ENCODE peak calls at places on chromosomes 1 and 21, in ten cellular contexts. C, B, M, L, R, E, J, F, I and Z are unnamed samples.

GRCh38 chr1:201721131-201722049 is 107.6 kb upstream of the IPO9 start:
- DNase-seq in C (no peak), B (no peak), M (no peak), L (peak), R (no peak), E (no peak), J (no peak), F (no peak), I (peak), Z (no peak)

GRCh38 chr1:31467005-31467674 is 54.1 kb downstream of the SERINC2 start:
- DNase-seq in C (no peak), B (no peak), M (no peak), L (no peak), R (no peak), E (no peak), J (no peak), F (no peak), I (no peak), Z (no peak)

GRCh38 chr1:9303916-9304315 is 11.2 kb downstream of the SPSB1 start:
- DNase-seq in C (no peak), B (no peak), M (no peak), L (no peak), R (no peak), E (no peak), J (no peak), F (no peak), I (peak), Z (no peak)

GRCh38 chr1:30706528-30706927 is 16.9 kb downstream of the MATN1 start:
- DNase-seq in C (no peak), B (no peak), M (no peak), L (no peak), R (no peak), E (peak), J (no peak), F (no peak), I (peak), Z (no peak)

GRCh38 chr1:36857761-36858160 is 176.6 kb downstream of the GRIK3 start:
- DNase-seq in C (no peak), B (no peak), M (no peak), L (no peak), R (no peak), E (no peak), J (no peak), F (no peak), I (no peak), Z (no peak)

GRCh38 chr21:45390121-45390751 is 14.7 kb upstream of the COL18A1 start:
- DNase-seq in C (no peak), B (no peak), M (no peak), L (peak), R (no peak), E (no peak), J (no peak), F (no peak), I (peak), Z (no peak)

GRCh38 chr21:43203523-43204080 is 34.8 kb downstream of the CRYAA start:
- DNase-seq in C (peak), B (no peak), M (no peak), L (peak), R (no peak), E (no peak), J (no peak), F (no peak), I (no peak), Z (no peak)

GRCh38 chr1:16172964-16173446 is 17.1 kb upstream of the EPHA2 start:
- DNase-seq in C (no peak), B (no peak), M (no peak), L (no peak), R (no peak), E (no peak), J (peak), F (no peak), I (no peak), Z (no peak)

GRCh38 chr1:155218854-155219591 is 10.5 kb downstream of the MTX1 start:
- DNase-seq in C (peak), B (no peak), M (no peak), L (no peak), R (no peak), E (peak), J (peak), F (peak), I (no peak), Z (no peak)

GRCh38 chr1:112395261-112395831 is 668 bp upstream of the CTTNBP2NL start:
- DNase-seq in C (no peak), B (no peak), M (no peak), L (no peak), R (no peak), E (no peak), J (no peak), F (peak), I (no peak), Z (no peak)

GRCh38 chr1:147676306-147677085 is 6.2 kb upstream of the ACP6 start:
- DNase-seq in C (no peak), B (peak), M (no peak), L (no peak), R (no peak), E (no peak), J (no peak), F (peak), I (no peak), Z (no peak)

GRCh38 chr1:71037066-71037465 is 10.6 kb downstream of the PTGER3 start:
- DNase-seq in C (no peak), B (no peak), M (no peak), L (no peak), R (no peak), E (no peak), J (no peak), F (no peak), I (no peak), Z (no peak)

GRCh38 chr1:229171934-229172333 is 99.0 kb upstream of the RAB4A start:
- DNase-seq in C (no peak), B (no peak), M (no peak), L (no peak), R (no peak), E (no peak), J (peak), F (no peak), I (no peak), Z (no peak)

GRCh38 chr1:7752512-7753417 is 18.3 kb upstream of the VAMP3 start:
- DNase-seq in C (peak), B (peak), M (no peak), L (no peak), R (no peak), E (peak), J (peak), F (peak), I (no peak), Z (no peak)

GRCh38 chr1:47810964-47811650 is 186.1 kb downstream of the TRABD2B start:
- DNase-seq in C (no peak), B (no peak), M (no peak), L (no peak), R (no peak), E (no peak), J (no peak), F (no peak), I (no peak), Z (no peak)

GRCh38 chr1:47918257-47918867 is 78.8 kb downstream of the TRABD2B start:
- DNase-seq in C (no peak), B (no peak), M (no peak), L (no peak), R (no peak), E (no peak), J (no peak), F (peak), I (no peak), Z (no peak)

GRCh38 chr1:236484310-236484971 is 39.3 kb upstream of the LGALS8 start:
- DNase-seq in C (no peak), B (no peak), M (no peak), L (no peak), R (no peak), E (no peak), J (no peak), F (no peak), I (no peak), Z (no peak)

GRCh38 chr21:32099812-32100416 is 178.9 kb downstream of the MIS18A start:
- DNase-seq in C (no peak), B (no peak), M (no peak), L (no peak), R (no peak), E (no peak), J (no peak), F (no peak), I (no peak), Z (no peak)

GRCh38 chr1:221397141-221397540 is 344.7 kb downstream of the DUSP10 start:
- DNase-seq in C (no peak), B (no peak), M (no peak), L (no peak), R (no peak), E (no peak), J (no peak), F (no peak), I (no peak), Z (no peak)

GRCh38 chr1:183600136-183600535 is 9.9 kb upstream of the NCF2 start:
- DNase-seq in C (peak), B (no peak), M (no peak), L (no peak), R (no peak), E (peak), J (no peak), F (no peak), I (no peak), Z (no peak)

GRCh38 chr1:218537131-218537904 is 192.2 kb downstream of the TGFB2 start:
- DNase-seq in C (no peak), B (no peak), M (no peak), L (no peak), R (no peak), E (no peak), J (no peak), F (no peak), I (no peak), Z (no peak)

GRCh38 chr1:66788231-66788939 is 12.7 kb downstream of the INSL5 start:
- DNase-seq in C (no peak), B (no peak), M (no peak), L (no peak), R (no peak), E (no peak), J (no peak), F (no peak), I (no peak), Z (no peak)

GRCh38 chr1:51237714-51238403 is 1.8 kb downstream of the RNF11 start:
- DNase-seq in C (no peak), B (no peak), M (no peak), L (no peak), R (no peak), E (no peak), J (no peak), F (peak), I (no peak), Z (no peak)

GRCh38 chr1:154818911-154819310 is 51.2 kb downstream of the KCNN3 start:
- DNase-seq in C (no peak), B (no peak), M (no peak), L (no peak), R (no peak), E (no peak), J (no peak), F (no peak), I (no peak), Z (no peak)

GRCh38 chr21:36347278-36347961 is 27.4 kb downstream of the MORC3 start:
- DNase-seq in C (no peak), B (no peak), M (no peak), L (no peak), R (no peak), E (no peak), J (no peak), F (no peak), I (no peak), Z (no peak)

GRCh38 chr1:109759513-109760334 is 4.0 kb downstream of the EPS8L3 start:
- DNase-seq in C (no peak), B (no peak), M (no peak), L (peak), R (no peak), E (peak), J (peak), F (no peak), I (no peak), Z (no peak)

GRCh38 chr1:163774390-163774789 is 452.6 kb downstream of the NUF2 start:
- DNase-seq in C (no peak), B (no peak), M (no peak), L (no peak), R (no peak), E (no peak), J (no peak), F (no peak), I (no peak), Z (no peak)

GRCh38 chr1:82390627-82391026 is 589.9 kb downstream of the ADGRL2 start:
- DNase-seq in C (no peak), B (no peak), M (no peak), L (no peak), R (no peak), E (no peak), J (no peak), F (no peak), I (no peak), Z (no peak)

GRCh38 chr1:223129229-223129851 is 13.7 kb downstream of the TLR5 start:
- DNase-seq in C (peak), B (peak), M (no peak), L (peak), R (no peak), E (peak), J (peak), F (peak), I (peak), Z (no peak)

GRCh38 chr1:47627471-47628370 is 189.9 kb downstream of the FOXD2 start:
- DNase-seq in C (no peak), B (no peak), M (no peak), L (no peak), R (no peak), E (no peak), J (no peak), F (no peak), I (no peak), Z (no peak)

GRCh38 chr1:155695608-155696007 is 6.7 kb downstream of the DAP3 start:
- DNase-seq in C (no peak), B (no peak), M (no peak), L (no peak), R (no peak), E (no peak), J (no peak), F (no peak), I (no peak), Z (no peak)

GRCh38 chr1:112423207-112423606 is 27.2 kb downstream of the CTTNBP2NL start:
- DNase-seq in C (no peak), B (no peak), M (no peak), L (no peak), R (no peak), E (no peak), J (no peak), F (no peak), I (no peak), Z (no peak)

GRCh38 chr1:199685369-199685768 is 342.1 kb upstream of the NR5A2 start:
- DNase-seq in C (no peak), B (no peak), M (no peak), L (no peak), R (no peak), E (no peak), J (no peak), F (peak), I (no peak), Z (no peak)

DNA sequence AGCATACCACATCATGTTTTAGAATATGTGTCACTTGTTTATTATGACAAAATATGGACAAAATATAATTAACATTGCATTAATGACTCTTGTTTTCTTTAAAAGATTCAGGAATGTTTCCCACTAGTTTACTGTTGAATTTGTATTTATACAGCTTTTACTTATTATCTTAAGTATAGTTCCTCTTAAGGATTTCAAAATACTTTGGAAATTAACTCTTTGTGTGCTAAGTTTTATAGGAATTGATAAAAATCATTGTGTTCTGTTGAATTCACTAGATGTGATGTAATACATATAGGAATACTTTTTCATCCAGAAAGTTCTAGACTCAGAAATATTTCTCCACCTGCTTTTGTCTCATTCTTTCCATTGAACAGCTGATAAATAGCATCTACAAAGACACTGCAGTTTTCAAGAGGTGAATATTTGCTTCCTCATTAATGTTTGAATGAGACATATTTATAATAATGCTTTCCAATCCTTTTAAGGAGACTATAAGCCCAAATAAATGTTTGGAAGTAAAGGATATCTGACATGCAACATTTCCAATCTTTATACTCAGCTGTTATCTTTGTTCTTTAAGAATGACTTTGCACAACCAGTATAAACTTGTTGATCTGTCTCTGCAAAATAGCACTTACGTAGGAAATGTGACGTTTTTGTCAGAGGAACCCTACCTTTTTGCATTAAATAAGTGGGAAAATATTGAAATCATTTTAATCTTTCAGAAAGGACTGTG is 38.4 kb upstream of the SAMSN1 start:
- DNase-seq in C (no peak), B (no peak), M (no peak), L (no peak), R (no peak), E (no peak), J (no peak), F (no peak), I (no peak), Z (no peak)
- TF ChIP-seq POLR2A in C (no peak), B (no peak), M (no peak), L (no peak), R (no peak), E (no peak), J (no peak), F (no peak), I (no peak), Z (no peak)

DNA sequence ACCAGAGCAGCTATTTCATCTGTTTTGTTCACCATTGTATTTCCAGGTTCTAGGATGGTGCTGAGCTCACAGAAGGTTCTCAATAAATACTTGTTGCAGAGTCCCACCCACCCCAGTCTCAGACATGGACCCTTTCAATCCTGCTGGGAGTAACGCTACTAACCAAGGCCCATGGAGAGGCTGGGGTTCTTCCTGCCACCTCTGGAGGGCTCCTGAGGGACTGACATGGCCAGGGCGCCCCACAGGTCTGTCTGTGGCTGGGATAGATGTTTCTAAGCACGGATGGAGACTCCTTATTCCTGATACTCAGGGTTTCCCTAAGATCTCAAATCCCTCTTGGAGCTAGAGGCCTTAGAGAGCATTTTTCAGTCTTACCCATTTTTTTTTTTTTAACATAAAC is 87.4 kb downstream of the EPHB2 start:
- DNase-seq in C (no peak), B (no peak), M (no peak), L (no peak), R (no peak), E (no peak), J (no peak), F (no peak), I (no peak), Z (no peak)
- TF ChIP-seq CTCF in C (no peak), B (no peak), M (peak), L (no peak), R (no peak), E (no peak), J (no peak), F (no peak), I (no peak), Z (no peak)

DNA sequence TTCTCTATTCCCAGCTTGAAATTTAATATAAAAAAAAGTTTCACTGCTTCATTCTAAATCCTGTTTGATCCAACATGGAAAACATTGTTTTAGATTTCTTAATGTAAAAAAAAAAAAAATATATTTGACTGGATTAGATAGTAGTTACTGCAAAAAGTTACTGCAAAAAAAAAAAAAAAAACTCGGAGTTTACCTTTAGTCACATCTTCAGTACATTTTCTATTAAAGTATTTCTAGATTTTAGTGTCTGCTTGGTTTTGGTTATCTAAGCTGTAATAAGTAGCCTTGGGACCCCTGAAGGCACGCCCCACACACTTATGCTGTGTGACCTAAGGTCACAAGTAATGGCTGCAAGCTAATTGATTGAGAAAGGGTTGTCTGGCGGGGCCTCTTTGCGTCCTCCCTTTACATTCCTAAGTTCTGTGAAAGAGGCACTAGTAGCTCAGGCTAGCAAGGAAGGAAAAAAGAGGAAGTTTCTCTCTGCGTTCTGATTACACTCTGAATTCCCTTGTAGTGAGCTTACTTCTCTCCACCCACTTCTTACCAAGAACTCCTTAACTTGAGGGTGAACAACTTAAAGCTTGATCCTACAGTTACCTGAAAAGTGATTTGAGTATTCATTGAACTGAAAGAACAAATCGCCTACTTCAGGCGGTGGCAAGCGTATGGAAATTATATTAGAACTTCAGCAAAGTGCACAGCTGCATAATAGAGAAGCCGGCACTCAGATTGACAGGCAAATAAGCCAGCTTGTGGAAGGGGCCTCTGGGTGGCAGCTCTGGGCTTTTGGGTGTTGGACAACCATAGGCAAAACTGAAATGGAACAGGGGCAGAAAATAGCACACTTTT is 464.2 kb downstream of the USP25 start:
- DNase-seq in C (peak), B (peak), M (peak), L (no peak), R (no peak), E (peak), J (peak), F (peak), I (peak), Z (no peak)
- TF ChIP-seq POLR2A in C (no peak), B (no peak), M (no peak), L (no peak), R (no peak), E (no peak), J (no peak), F (peak), I (no peak), Z (no peak)

GRCh38 chr1:244835276-244836134 is at the start of gene COX20:
- DNase-seq in C (peak), B (peak), M (peak), L (peak), R (peak), E (peak), J (peak), F (peak), I (peak), Z (peak)
- TF ChIP-seq CTCF in C (no peak), B (no peak), M (no peak), L (no peak), R (no peak), E (no peak), J (no peak), F (no peak), I (no peak), Z (no peak)

DNA sequence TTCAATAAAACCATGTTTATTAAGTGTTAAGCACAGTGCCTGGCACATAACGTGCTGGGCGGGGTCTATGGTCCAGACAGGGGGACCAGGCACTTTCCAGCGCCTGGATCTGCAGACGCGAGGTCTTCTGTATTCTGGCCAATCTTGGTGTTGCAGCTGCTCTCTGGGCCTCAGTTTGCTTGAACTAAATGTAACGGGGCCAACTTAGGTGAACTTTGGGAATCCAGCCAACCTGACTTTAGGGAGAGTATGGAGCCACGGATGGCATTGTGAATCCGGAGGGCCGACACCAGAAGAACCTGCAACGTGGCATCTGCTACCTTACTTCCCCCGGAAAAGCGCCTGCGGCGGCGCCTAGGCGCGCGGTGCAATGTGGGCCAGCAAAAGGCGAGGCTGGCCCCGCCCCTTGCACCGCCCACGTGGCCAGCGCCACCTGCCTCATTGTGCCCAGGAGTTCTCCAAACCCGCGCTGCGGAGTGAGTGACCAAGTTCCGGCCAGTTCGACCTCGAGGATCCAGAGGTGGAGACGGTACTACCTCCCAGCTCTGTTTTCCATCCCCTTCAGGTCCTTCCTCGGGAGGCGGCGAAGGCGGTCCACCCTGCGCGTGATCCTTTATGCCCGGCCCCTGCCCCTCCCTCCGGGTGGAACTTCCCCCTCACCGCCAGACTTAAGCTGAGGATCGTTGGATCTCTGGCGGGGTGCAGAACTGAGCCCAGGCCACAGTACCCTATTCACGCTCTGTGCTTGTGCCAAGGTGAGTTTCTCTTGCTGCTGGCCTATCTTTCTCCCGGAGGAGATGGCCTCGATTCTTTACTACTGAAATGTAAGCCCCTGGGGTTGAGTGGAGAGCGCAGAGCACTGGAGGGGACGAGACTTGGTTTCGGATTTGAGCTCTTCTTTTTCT is at the start of gene AKR1A1:
- DNase-seq in C (peak), B (peak), M (peak), L (peak), R (peak), E (peak), J (peak), F (peak), I (peak), Z (peak)
- TF ChIP-seq POLR2A in C (no peak), B (peak), M (peak), L (no peak), R (no peak), E (no peak), J (peak), F (peak), I (peak), Z (no peak)